ENCODE peak calls at places on chromosome 19, in six cellular contexts. W, R, I, A, Z and J are unnamed samples.

GRCh38 chr19:4066176-4066606 is 508 bp downstream of the ZBTB7A start:
- DNase-seq in R (no peak), Z (peak; percentile 46), A (no peak), W (no peak), I (no peak), J (no peak)

GRCh38 chr19:55493650-55494171 is 5.5 kb downstream of the SSC5D start:
- DNase-seq in W (no peak), Z (no peak), I (no peak), A (no peak), R (no peak), J (no peak)

GRCh38 chr19:35155441-35155840 is 906 bp downstream of the FXYD5 start:
- DNase-seq in I (no peak), W (no peak), R (no peak), A (no peak), Z (no peak), J (no peak)

GRCh38 chr19:53463263-53463662 is 4.3 kb upstream of the ZNF813 start:
- DNase-seq in I (no peak), W (no peak), R (no peak), A (peak; percentile 98), Z (no peak), J (peak; percentile 37)

GRCh38 chr19:7862413-7862951 is 11.7 kb downstream of the PRR36 start:
- DNase-seq in I (no peak), A (peak; percentile 97), R (peak; percentile 93), W (peak; percentile 80), Z (peak; percentile 72), J (peak; percentile 74)

GRCh38 chr19:34430738-34431625 is 2.8 kb downstream of the UBA2 start:
- DNase-seq in W (peak; percentile 66), R (peak; percentile 65), I (no peak), Z (peak; percentile 19), A (peak; percentile 83), J (no peak)

GRCh38 chr19:2774953-2775555 is 8.0 kb downstream of the SGTA start:
- DNase-seq in Z (no peak), W (no peak), A (no peak), R (no peak), I (no peak), J (peak; percentile 83)

GRCh38 chr19:1563251-1563650 is 4.9 kb downstream of the MEX3D start:
- DNase-seq in R (no peak), I (no peak), Z (no peak), A (no peak), W (no peak), J (no peak)

GRCh38 chr19:57016076-57016475 is 103.7 kb upstream of the USP29 start:
- DNase-seq in R (no peak), A (no peak), Z (no peak), I (no peak), W (no peak), J (peak; percentile 68)

GRCh38 chr19:13506550-13506878 is 235 bp upstream of the CACNA1A start:
- DNase-seq in I (peak; percentile 5), R (no peak), W (no peak), A (peak; percentile 58), Z (no peak), J (no peak)

GRCh38 chr19:41501854-41502253 is 58.9 kb downstream of the ERICH4 start:
- DNase-seq in Z (no peak), W (no peak), I (no peak), R (no peak), A (no peak), J (no peak)

GRCh38 chr19:19207637-19208582 is 3.8 kb upstream of the NCAN start:
- DNase-seq in I (no peak), W (no peak), A (no peak), Z (no peak), R (no peak), J (no peak)

GRCh38 chr19:18650048-18650435 is 13.2 kb downstream of the KLHL26 start:
- DNase-seq in W (no peak), Z (no peak), A (no peak), I (no peak), R (no peak), J (no peak)

GRCh38 chr19:30167976-30168635 is 204.1 kb upstream of the ZNF536 start:
- DNase-seq in Z (no peak), W (no peak), A (no peak), I (no peak), R (no peak), J (no peak)

GRCh38 chr19:46913852-46914430 is 53.1 kb downstream of the ARHGAP35 start:
- DNase-seq in Z (no peak), W (no peak), A (no peak), I (no peak), R (no peak), J (no peak)

GRCh38 chr19:7852851-7853759 is 21.1 kb downstream of the PRR36 start:
- DNase-seq in W (peak; percentile 74), Z (peak; percentile 51), R (peak; percentile 95), A (peak; percentile 97), I (no peak), J (peak; percentile 92)

GRCh38 chr19:1016647-1017114 is 4.2 kb downstream of the TMEM259 start:
- DNase-seq in Z (no peak), I (no peak), W (no peak), R (peak; percentile 70), A (no peak), J (peak; percentile 49)

GRCh38 chr19:44280916-44281315 is 21.2 kb downstream of the ZNF233 start:
- DNase-seq in W (no peak), R (no peak), Z (no peak), I (no peak), A (no peak), J (no peak)

GRCh38 chr19:10270616-10271394 is at the start of gene ICAM1:
- DNase-seq in Z (peak; percentile 63), I (no peak), W (peak; percentile 45), A (peak; percentile 88), R (peak; percentile 84), J (peak; percentile 93)

GRCh38 chr19:36030264-36031148 is 2.2 kb downstream of the CLIP3 start:
- DNase-seq in W (no peak), R (no peak), Z (no peak), I (no peak), A (peak; percentile 29), J (no peak)

GRCh38 chr19:41422955-41423354 is 4.2 kb downstream of the B3GNT8 start:
- DNase-seq in A (no peak), Z (no peak), I (no peak), W (no peak), R (no peak), J (peak; percentile 50)

GRCh38 chr19:13850910-13851753 is 25.8 kb upstream of the NANOS3 start:
- DNase-seq in I (no peak), Z (peak; percentile 57), R (peak; percentile 94), A (no peak), W (peak; percentile 89), J (peak; percentile 95)

GRCh38 chr19:46205183-46205984 is 24.2 kb upstream of the IGFL1 start:
- DNase-seq in I (no peak), R (no peak), A (no peak), Z (no peak), W (no peak), J (no peak)

GRCh38 chr19:1069009-1069779 is 2.2 kb downstream of the ARHGAP45 start:
- DNase-seq in R (no peak), Z (peak; percentile 75), A (no peak), I (no peak), W (no peak), J (peak; percentile 79)

GRCh38 chr19:1465191-1466016 is 13.6 kb downstream of the C19orf25 start:
- DNase-seq in A (peak; percentile 78), R (peak; percentile 85), Z (no peak), I (peak; percentile 18), W (peak; percentile 61), J (peak; percentile 39)

GRCh38 chr19:19488041-19488874 is 27.1 kb downstream of the TSSK6 start:
- DNase-seq in W (no peak), R (peak; percentile 44), A (peak; percentile 45), I (no peak), Z (no peak), J (no peak)

GRCh38 chr19:38253788-38254187 is 2.4 kb downstream of the PPP1R14A start:
- DNase-seq in A (no peak), Z (no peak), R (no peak), W (no peak), I (no peak), J (no peak)

GRCh38 chr19:39336483-39336882 is 640 bp upstream of the GMFG start:
- DNase-seq in A (no peak), Z (no peak), I (no peak), W (no peak), R (no peak), J (no peak)

GRCh38 chr19:39341122-39341719 is 1.0 kb upstream of the SAMD4B start:
- DNase-seq in A (peak; percentile 58), W (no peak), I (no peak), R (peak; percentile 57), Z (no peak), J (no peak)

GRCh38 chr19:39341720-39342604 is at the start of gene SAMD4B:
- DNase-seq in W (peak; percentile 97), I (peak; percentile 88), A (peak; percentile 98), R (peak; percentile 100), Z (peak; percentile 99), J (peak; percentile 99)

GRCh38 chr19:39342647-39343305 is 555 bp downstream of the SAMD4B start:
- DNase-seq in Z (no peak), I (no peak), W (no peak), R (peak; percentile 58), A (peak; percentile 41), J (no peak)

DNA sequence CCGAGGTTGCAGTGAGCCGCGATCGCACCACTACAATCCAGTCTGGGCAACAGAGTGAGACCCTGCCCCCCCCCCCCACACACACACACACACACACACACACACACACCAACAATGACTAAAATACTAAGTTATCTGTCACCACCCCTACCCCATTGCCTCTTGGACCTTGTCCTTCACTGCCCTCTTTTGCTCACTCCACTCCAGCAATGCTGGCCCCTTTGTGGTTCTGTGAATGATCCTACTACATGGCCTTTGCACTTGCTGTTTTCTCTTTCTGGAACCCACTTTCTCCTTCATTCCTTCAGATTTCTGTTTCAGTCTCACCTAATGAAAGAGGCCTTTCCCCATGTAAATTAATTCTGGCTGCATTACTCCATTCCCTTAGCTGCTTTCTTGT is 2.6 kb upstream of the SAMD4B start:
- DNase-seq in I (no peak), A (no peak), R (no peak), Z (no peak), W (no peak), J (no peak)
- TF ChIP-seq CTCF in I (no peak), A (no peak), R (no peak), Z (no peak), W (no peak), J (no peak)

DNA sequence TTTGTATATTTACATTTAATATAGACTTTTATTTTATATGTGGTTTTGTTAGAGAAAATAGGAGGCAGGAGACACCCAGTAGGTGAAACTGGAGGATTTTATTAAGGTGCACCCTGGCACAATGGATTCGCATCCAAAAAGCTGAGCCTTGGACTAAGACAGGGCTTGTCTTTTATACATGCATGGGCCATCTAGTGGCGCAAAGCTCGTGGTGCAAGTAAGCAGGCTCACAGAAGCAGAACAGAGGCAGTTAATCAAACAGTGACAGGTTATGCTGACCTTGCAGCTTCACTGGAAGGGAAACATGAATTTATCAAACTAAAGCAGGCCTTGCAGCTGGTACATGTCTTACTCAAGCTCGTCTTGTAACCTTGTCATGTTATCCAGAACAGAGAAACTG is 58.8 kb upstream of the ZNF681 start:
- DNase-seq in R (peak; percentile 47), W (no peak), I (no peak), Z (peak; percentile 14), A (peak; percentile 84), J (peak; percentile 27)
- TF ChIP-seq CTCF in R (peak; percentile 26), W (peak; percentile 25), I (peak; percentile 41), Z (peak; percentile 68), A (peak; percentile 64), J (no peak)

GRCh38 chr19:6018786-6019185 is 40.8 kb upstream of the RANBP3 start:
- DNase-seq in W (no peak), Z (no peak), A (peak; percentile 82), R (no peak), I (no peak), J (no peak)
- TF ChIP-seq CTCF in W (no peak), Z (no peak), A (peak; percentile 63), R (peak; percentile 9), I (peak; percentile 6), J (no peak)

GRCh38 chr19:9008667-9009066 is 1.5 kb downstream of the MUC16 start:
- DNase-seq in I (no peak), A (no peak), R (no peak), Z (no peak), W (no peak), J (no peak)
- TF ChIP-seq CTCF in I (no peak), A (no peak), R (no peak), Z (no peak), W (no peak), J (no peak)